ENCODE peak calls at places on chromosomes 16 and 17, in five cellular contexts. D, M, T, H and W are unnamed samples.

GRCh38 chr17:80782536-80783427 is 208.9 kb upstream of the CHMP6 start:
- DNase-seq in D (peak; percentile 61), M (no peak), T (no peak), H (no peak), W (peak; percentile 79)

GRCh38 chr17:5892897-5893656 is 177.1 kb upstream of the WSCD1 start:
- DNase-seq in D (no peak), M (no peak), T (no peak), H (no peak), W (no peak)

GRCh38 chr16:86050591-86051375 is 151.8 kb downstream of the IRF8 start:
- DNase-seq in D (no peak), M (no peak), T (no peak), H (no peak), W (no peak)

GRCh38 chr16:50573947-50574751 is 26.0 kb downstream of the NKD1 start:
- DNase-seq in D (no peak), M (no peak), T (peak; percentile 35), H (no peak), W (no peak)

GRCh38 chr17:8820311-8821010 is 21.3 kb upstream of the MFSD6L start:
- DNase-seq in D (no peak), M (no peak), T (no peak), H (no peak), W (no peak)

GRCh38 chr16:30367349-30368009 is 2.8 kb downstream of the TBC1D10B start:
- DNase-seq in D (peak; percentile 70), M (no peak), T (no peak), H (no peak), W (no peak)

GRCh38 chr16:56352351-56353053 is 72.8 kb downstream of the AMFR start:
- DNase-seq in D (no peak), M (no peak), T (no peak), H (no peak), W (peak; percentile 17)

GRCh38 chr17:36817483-36818048 is 119.7 kb upstream of the LHX1 start:
- DNase-seq in D (no peak), M (no peak), T (no peak), H (no peak), W (no peak)

GRCh38 chr17:798246-798645 is 16.1 kb downstream of the MRM3 start:
- DNase-seq in D (no peak), M (no peak), T (no peak), H (no peak), W (no peak)

GRCh38 chr16:6157806-6158205 is 1060.2 kb upstream of the EEF2KMT start:
- DNase-seq in D (no peak), M (no peak), T (no peak), H (no peak), W (no peak)

GRCh38 chr17:63431939-63432804 is 13.9 kb downstream of the CYB561 start:
- DNase-seq in D (peak; percentile 10), M (no peak), T (no peak), H (no peak), W (peak; percentile 46)

GRCh38 chr16:78147846-78148535 is 48.5 kb downstream of the WWOX start:
- DNase-seq in D (no peak), M (no peak), T (no peak), H (no peak), W (no peak)

GRCh38 chr16:57759541-57760356 is 24.2 kb downstream of the KATNB1 start:
- DNase-seq in D (peak; percentile 95), M (peak; percentile 27), T (no peak), H (no peak), W (no peak)

GRCh38 chr17:36854982-36855381 is 82.3 kb upstream of the LHX1 start:
- DNase-seq in D (no peak), M (no peak), T (no peak), H (no peak), W (no peak)

GRCh38 chr17:81641825-81642489 is 5.0 kb downstream of the TSPAN10 start:
- DNase-seq in D (peak; percentile 72), M (no peak), T (no peak), H (no peak), W (peak; percentile 75)

GRCh38 chr16:2022723-2023097 is 3.1 kb downstream of the NPW start:
- DNase-seq in D (peak; percentile 47), M (peak; percentile 82), T (peak; percentile 33), H (no peak), W (peak; percentile 72)

GRCh38 chr16:11190585-11191565 is 65.1 kb downstream of the SOCS1 start:
- DNase-seq in D (peak; percentile 15), M (no peak), T (no peak), H (no peak), W (no peak)

GRCh38 chr17:27497696-27498095 is 41.4 kb downstream of the KSR1 start:
- DNase-seq in D (peak; percentile 81), M (no peak), T (no peak), H (no peak), W (no peak)

GRCh38 chr16:65769776-65770438 is 596.6 kb upstream of the CDH5 start:
- DNase-seq in D (peak; percentile 70), M (no peak), T (no peak), H (no peak), W (peak; percentile 2)
- H3K4me1 ChIP-seq in D (peaks cover 19% of the 10 kb centered on the region), M (peaks cover 33% of the 10 kb centered on the region), T (no peaks in the 10 kb centered on the region), H (no peaks in the 10 kb centered on the region), W (no peaks in the 10 kb centered on the region)

GRCh38 chr16:68089067-68089466 is 3.9 kb downstream of the NFATC3 start:
- DNase-seq in D (no peak), M (no peak), T (no peak), H (no peak), W (no peak)
- H3K27me3 ChIP-seq in D (no peaks in the 10 kb centered on the region), M (no peaks in the 10 kb centered on the region), T (no peaks in the 10 kb centered on the region), H (no peaks in the 10 kb centered on the region), W (no peaks in the 10 kb centered on the region)

GRCh38 chr17:44916059-44916780 is 920 bp upstream of the GFAP start:
- DNase-seq in D (no peak), M (no peak), T (no peak), H (no peak), W (no peak)
- H3K4me3 ChIP-seq in D (no peak overlapping the region), M (no peak overlapping the region), T (no peak overlapping the region), H (no peak overlapping the region), W (no peak overlapping the region)

DNA sequence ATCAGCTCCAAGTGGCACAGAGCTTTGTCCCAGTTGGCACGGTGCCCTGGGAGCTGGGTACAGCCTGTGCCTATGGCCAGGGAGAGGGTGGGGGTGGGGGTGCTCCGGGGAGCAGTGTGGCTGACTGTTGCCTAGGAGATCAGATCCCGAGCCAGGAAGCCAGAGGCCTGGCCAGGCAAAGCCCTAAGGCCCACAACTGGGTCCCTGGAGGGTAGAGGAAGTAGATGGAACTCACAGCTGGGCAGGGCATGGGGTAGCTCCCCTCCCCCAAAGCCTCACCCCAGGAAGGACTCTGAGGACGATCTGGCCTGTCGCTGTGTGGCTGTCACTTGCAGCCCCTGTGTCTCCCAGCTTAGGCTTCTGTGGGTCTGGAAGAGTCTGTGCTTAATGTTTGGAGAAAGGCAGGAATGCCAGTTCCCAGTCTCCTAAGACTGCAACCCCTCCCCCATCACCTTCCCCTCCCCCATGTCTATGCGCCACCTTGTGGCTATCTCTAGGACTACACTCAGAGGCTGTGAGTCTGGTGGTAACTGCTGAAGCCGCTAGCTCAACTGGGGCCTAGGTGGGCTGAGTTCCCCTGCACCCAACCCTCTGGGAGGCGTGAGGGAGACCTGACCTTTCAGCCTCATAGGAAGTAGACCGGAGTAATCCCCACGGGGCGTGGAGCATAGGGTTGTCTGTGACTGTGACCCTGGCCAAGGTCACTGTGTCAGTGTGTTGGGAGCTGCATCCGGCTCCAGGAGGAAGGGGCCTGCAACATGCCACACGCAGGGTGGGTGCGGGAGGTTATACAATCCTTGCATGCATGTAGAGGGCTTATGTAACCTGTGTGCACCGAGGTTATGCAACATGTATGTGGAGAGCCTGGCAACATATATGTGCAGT is 12.7 kb downstream of the THRA start:
- DNase-seq in D (peak; percentile 78), M (peak; percentile 88), T (peak; percentile 85), H (peak; percentile 73), W (peak; percentile 67)
- H3K4me1 ChIP-seq in D (peaks cover 4% of the 10 kb centered on the region), M (peaks cover 42% of the 10 kb centered on the region), T (peaks cover 64% of the 10 kb centered on the region), H (peaks cover 44% of the 10 kb centered on the region), W (peaks cover 27% of the 10 kb centered on the region)

GRCh38 chr16:985646-986400 is 4.3 kb downstream of the SOX8 start:
- DNase-seq in D (no peak), M (no peak), T (no peak), H (no peak), W (no peak)

GRCh38 chr16:987846-988245 is 6.3 kb downstream of the SOX8 start:
- DNase-seq in D (no peak), M (no peak), T (no peak), H (no peak), W (no peak)

GRCh38 chr16:986925-987581 is 5.5 kb downstream of the SOX8 start:
- DNase-seq in D (no peak), M (no peak), T (no peak), H (no peak), W (no peak)

GRCh38 chr16:985237-985636 is 3.7 kb downstream of the SOX8 start:
- DNase-seq in D (no peak), M (no peak), T (no peak), H (no peak), W (no peak)

DNA sequence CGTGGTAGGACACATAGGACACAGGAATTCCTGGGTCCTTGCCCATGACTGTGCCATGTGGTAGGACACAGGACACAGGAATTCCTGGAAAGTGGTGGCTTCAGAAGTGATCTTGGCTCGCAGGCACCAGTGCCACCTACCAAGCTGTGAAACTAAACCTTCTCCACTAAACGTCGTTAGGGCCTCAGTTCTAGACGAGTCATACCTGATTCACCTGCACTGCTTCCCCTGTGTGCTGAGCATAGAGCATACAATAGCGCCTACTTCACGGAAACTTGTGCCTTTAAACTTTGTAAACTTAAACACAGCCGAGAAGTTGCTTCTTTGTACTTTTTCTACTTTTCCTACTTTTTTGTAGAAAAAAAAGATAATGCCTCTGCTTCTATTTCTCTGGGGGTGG is 4.8 kb downstream of the SOX8 start:
- DNase-seq in D (no peak), M (no peak), T (no peak), H (no peak), W (no peak)
- H3K27me3 ChIP-seq in D (peaks cover 22% of the 10 kb centered on the region), M (peaks cover 13% of the 10 kb centered on the region), T (peaks cover 36% of the 10 kb centered on the region), H (no peaks in the 10 kb centered on the region), W (peaks cover 79% of the 10 kb centered on the region)

DNA sequence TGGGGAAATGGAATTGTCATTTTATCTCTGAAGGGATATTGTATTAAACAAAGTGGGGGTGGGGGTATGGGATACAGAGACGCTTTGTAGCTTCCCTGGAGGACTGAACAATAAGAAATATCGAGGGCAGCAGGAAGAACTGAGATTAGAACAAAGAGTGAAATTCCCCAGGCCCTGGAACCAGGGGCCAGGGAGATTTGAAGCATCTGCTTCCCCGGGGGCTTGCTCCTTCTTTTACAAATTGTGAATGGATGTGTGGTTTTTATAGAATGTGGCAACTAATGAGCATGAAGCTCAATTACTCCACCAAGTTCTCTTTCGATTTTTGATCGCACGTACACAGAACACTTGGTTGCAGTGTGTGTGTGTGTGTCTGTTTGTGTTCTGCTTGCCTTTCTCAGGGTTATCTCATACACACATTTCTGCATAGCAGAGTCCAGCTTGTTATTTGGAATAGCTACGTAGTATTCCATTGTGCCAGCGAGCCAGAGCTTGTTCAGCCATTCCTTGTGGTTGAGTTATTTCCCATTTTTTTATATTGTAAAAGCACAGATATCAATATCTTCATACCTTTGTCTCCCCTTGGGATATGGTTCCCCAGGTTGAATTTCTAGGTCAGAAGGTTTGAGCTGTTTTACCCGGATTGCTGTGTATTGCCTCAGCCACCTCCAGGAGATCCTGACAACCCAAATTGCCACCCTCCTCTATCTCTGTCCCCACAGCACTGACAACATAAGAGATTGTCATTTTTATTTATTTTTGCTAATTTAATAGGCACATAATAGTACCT is 4.2 kb upstream of the PIPOX start:
- DNase-seq in D (peak; percentile 44), M (no peak), T (no peak), H (no peak), W (no peak)
- H3K4me3 ChIP-seq in D (no peak overlapping the region), M (no peak overlapping the region), T (no peak overlapping the region), H (no peak overlapping the region), W (no peak overlapping the region)